ENCODE peak calls at places on chromosomes 16 and 17, in ten cellular contexts. X, G, L, R, Y, Q, P, M, J and H are unnamed samples.

GRCh38 chr17:7235693-7236665 is 1.7 kb upstream of the DVL2 start:
- DNase-seq in R (no peak), P (no peak), L (no peak), J (no peak), Y (no peak), G (no peak), M (no peak), X (no peak), Q (no peak), H (no peak)

GRCh38 chr16:58652741-58653140 is 23.1 kb upstream of the CNOT1 start:
- DNase-seq in L (no peak), G (peak), X (no peak), J (no peak), M (no peak), Q (no peak), Y (no peak), P (no peak), R (no peak), H (no peak)

GRCh38 chr16:1613728-1614225 is 1.6 kb downstream of the CRAMP1 start:
- DNase-seq in L (no peak), P (no peak), R (no peak), M (no peak), Y (no peak), G (no peak), J (no peak), X (peak), Q (no peak), H (no peak)

GRCh38 chr16:10609410-10609774 is 29.0 kb upstream of the EMP2 start:
- DNase-seq in L (no peak), M (no peak), Q (no peak), P (no peak), J (no peak), X (no peak), Y (no peak), G (peak), R (no peak), H (no peak)

GRCh38 chr16:58029410-58029809 is 3.9 kb downstream of the MMP15 start:
- DNase-seq in P (no peak), R (no peak), J (no peak), G (no peak), M (no peak), Q (no peak), X (no peak), Y (no peak), L (no peak), H (no peak)

GRCh38 chr16:85698459-85699223 is 9.9 kb upstream of the GINS2 start:
- DNase-seq in P (no peak), M (no peak), X (no peak), J (no peak), Q (no peak), Y (no peak), R (no peak), L (no peak), G (no peak), H (no peak)

GRCh38 chr17:600576-601301 is 113.9 kb downstream of the VPS53 start:
- DNase-seq in R (no peak), M (no peak), J (no peak), G (peak), P (no peak), L (no peak), X (no peak), Q (no peak), Y (no peak), H (no peak)

GRCh38 chr17:33207231-33207630 is 85.9 kb downstream of the ASIC2 start:
- DNase-seq in P (no peak), J (no peak), L (no peak), G (no peak), M (no peak), R (no peak), Q (no peak), X (no peak), Y (no peak), H (no peak)

GRCh38 chr17:69235338-69236058 is 6.9 kb upstream of the ABCA10 start:
- DNase-seq in J (peak), G (peak), R (peak), P (peak), X (peak), Y (peak), Q (peak), M (peak), L (no peak), H (peak)

GRCh38 chr16:50309527-50310307 is 43.4 kb downstream of the ADCY7 start:
- DNase-seq in L (peak), X (no peak), M (peak), Q (no peak), P (no peak), R (no peak), J (no peak), Y (no peak), G (no peak), H (no peak)

GRCh38 chr17:7590743-7591142 is 849 bp upstream of the SOX15 start:
- DNase-seq in Y (no peak), Q (no peak), G (peak), P (no peak), M (no peak), J (no peak), L (no peak), R (no peak), X (peak), H (no peak)

GRCh38 chr16:85491798-85492616 is 121.1 kb upstream of the GSE1 start:
- DNase-seq in R (no peak), M (no peak), Y (peak), X (peak), G (peak), L (peak), Q (no peak), P (no peak), J (no peak), H (no peak)

GRCh38 chr16:31436221-31437045 is 6.2 kb downstream of the ZNF843 start:
- DNase-seq in M (no peak), Q (no peak), P (no peak), G (no peak), Y (no peak), X (no peak), J (no peak), R (no peak), L (no peak), H (no peak)

GRCh38 chr17:10622610-10623485 is 34.3 kb downstream of the MYH3 start:
- DNase-seq in Y (no peak), P (no peak), G (no peak), J (no peak), L (no peak), X (no peak), M (no peak), Q (no peak), R (no peak), H (no peak)

GRCh38 chr17:68973098-68973929 is 18.1 kb upstream of the ABCA8 start:
- DNase-seq in L (no peak), P (no peak), X (no peak), Q (no peak), J (no peak), Y (no peak), G (no peak), R (no peak), M (no peak), H (no peak)